ENCODE peak calls at places on chromosomes 16 and 17, in seven cellular contexts. Y is tibial artery, V is K562, E is IMR-90, A is epithelial cell of esophagus, H is GM06990, I is HL-60. M is an unnamed sample.

GRCh38 chr16:67804853-67805542 is 1.4 kb downstream of the RANBP10 start:
- DNase-seq in I (no peak), Y (no peak), E (peak; percentile 34), A (no peak), H (no peak), V (no peak), M (peak; percentile 31)

GRCh38 chr17:42513686-42514085 is 22.4 kb upstream of the NAGLU start:
- DNase-seq in H (no peak), Y (no peak), E (no peak), V (no peak), A (no peak), I (no peak), M (no peak)

GRCh38 chr17:63993368-63993990 is 4.7 kb upstream of the PRR29 start:
- DNase-seq in Y (no peak), A (peak; percentile 23), V (no peak), E (no peak), I (no peak), H (no peak), M (peak; percentile 23)

GRCh38 chr17:55549140-55549539 is 37.9 kb upstream of the SMIM36 start:
- DNase-seq in V (peak; percentile 60), Y (no peak), I (peak; percentile 4), H (no peak), A (peak; percentile 22), E (no peak), M (peak; percentile 53)

GRCh38 chr17:39166437-39167335 is 725 bp upstream of the ARL5C start:
- DNase-seq in A (peak; percentile 42), H (no peak), Y (no peak), I (peak; percentile 47), E (no peak), V (no peak), M (no peak)

GRCh38 chr17:8649157-8650118 is 18.9 kb upstream of the MYH10 start:
- DNase-seq in H (no peak), I (no peak), A (no peak), V (no peak), Y (peak; percentile 90), E (peak; percentile 95), M (no peak)

GRCh38 chr16:20897897-20898296 is 2.3 kb downstream of the DCUN1D3 start:
- DNase-seq in Y (no peak), E (peak; percentile 7), A (no peak), H (no peak), I (no peak), V (no peak), M (no peak)

GRCh38 chr17:68794636-68795503 is 160.3 kb downstream of the ABCA8 start:
- DNase-seq in E (peak; percentile 60), Y (no peak), H (peak; percentile 32), I (no peak), A (peak; percentile 16), V (peak; percentile 7), M (peak; percentile 41)

GRCh38 chr17:28788100-28788499 is 44.3 kb downstream of the TRAF4 start:
- DNase-seq in V (no peak), E (no peak), H (no peak), Y (no peak), A (no peak), I (peak; percentile 69), M (no peak)

GRCh38 chr16:1052791-1053521 is 19.6 kb upstream of the SSTR5 start:
- DNase-seq in V (no peak), I (no peak), E (no peak), H (no peak), Y (no peak), A (no peak), M (no peak)

GRCh38 chr17:4696432-4696796 is 7.5 kb downstream of the PELP1 start:
- DNase-seq in H (peak; percentile 45), I (peak; percentile 31), A (no peak), Y (no peak), E (no peak), V (no peak), M (peak; percentile 70)

GRCh38 chr17:57051886-57052342 is 33.1 kb upstream of the AKAP1 start:
- DNase-seq in I (no peak), A (peak; percentile 65), E (no peak), H (no peak), Y (no peak), V (no peak), M (no peak)

GRCh38 chr17:82317394-82318168 is at the start of gene CD7:
- DNase-seq in A (no peak), E (no peak), V (no peak), I (no peak), H (no peak), Y (no peak), M (no peak)

GRCh38 chr16:1177750-1178149 is 24.8 kb downstream of the CACNA1H start:
- DNase-seq in A (no peak), V (no peak), Y (no peak), I (no peak), H (no peak), E (no peak), M (no peak)

GRCh38 chr16:75380870-75381269 is 52.4 kb downstream of the CFDP1 start:
- DNase-seq in Y (no peak), H (no peak), V (no peak), E (peak; percentile 79), A (no peak), I (no peak), M (no peak)

GRCh38 chr17:76449126-76449525 is 3.8 kb downstream of the UBE2O start:
- DNase-seq in A (no peak), Y (no peak), E (no peak), I (no peak), V (no peak), H (no peak), M (no peak)

GRCh38 chr16:27436065-27436464 is 34.1 kb downstream of the IL21R start:
- DNase-seq in H (no peak), Y (peak; percentile 37), A (no peak), E (no peak), V (no peak), I (no peak), M (no peak)

GRCh38 chr16:79658301-79659001 is 57.9 kb upstream of the MAF start:
- DNase-seq in E (peak; percentile 35), H (no peak), A (peak; percentile 98), I (no peak), V (peak; percentile 50), Y (no peak), M (no peak)

GRCh38 chr17:17313350-17313991 is 10.3 kb downstream of the NT5M start:
- DNase-seq in A (peak; percentile 78), V (peak; percentile 65), Y (peak; percentile 60), E (no peak), I (peak; percentile 56), H (peak; percentile 43), M (peak; percentile 85)

GRCh38 chr17:70093163-70093562 is 18.1 kb downstream of the KCNJ16 start:
- DNase-seq in A (no peak), H (no peak), V (no peak), I (no peak), E (no peak), Y (no peak), M (no peak)

GRCh38 chr17:29155235-29155965 is 24.8 kb downstream of the MYO18A start:
- DNase-seq in A (peak; percentile 88), I (peak; percentile 58), H (no peak), E (peak; percentile 61), Y (no peak), V (peak; percentile 85), M (no peak)

GRCh38 chr17:17036520-17036998 is 5.7 kb upstream of the MPRIP start:
- DNase-seq in V (no peak), I (peak; percentile 71), A (no peak), Y (peak; percentile 94), H (peak; percentile 56), E (no peak), M (peak; percentile 13)

GRCh38 chr17:17325228-17325627 is 22.1 kb downstream of the NT5M start:
- DNase-seq in H (no peak), Y (peak; percentile 52), E (no peak), I (no peak), V (no peak), A (no peak), M (no peak)

GRCh38 chr17:81868674-81869220 is 2.4 kb downstream of the ARHGDIA start:
- DNase-seq in H (no peak), Y (peak; percentile 73), A (peak; percentile 78), V (peak; percentile 89), E (peak; percentile 88), I (peak; percentile 33), M (no peak)

DNA sequence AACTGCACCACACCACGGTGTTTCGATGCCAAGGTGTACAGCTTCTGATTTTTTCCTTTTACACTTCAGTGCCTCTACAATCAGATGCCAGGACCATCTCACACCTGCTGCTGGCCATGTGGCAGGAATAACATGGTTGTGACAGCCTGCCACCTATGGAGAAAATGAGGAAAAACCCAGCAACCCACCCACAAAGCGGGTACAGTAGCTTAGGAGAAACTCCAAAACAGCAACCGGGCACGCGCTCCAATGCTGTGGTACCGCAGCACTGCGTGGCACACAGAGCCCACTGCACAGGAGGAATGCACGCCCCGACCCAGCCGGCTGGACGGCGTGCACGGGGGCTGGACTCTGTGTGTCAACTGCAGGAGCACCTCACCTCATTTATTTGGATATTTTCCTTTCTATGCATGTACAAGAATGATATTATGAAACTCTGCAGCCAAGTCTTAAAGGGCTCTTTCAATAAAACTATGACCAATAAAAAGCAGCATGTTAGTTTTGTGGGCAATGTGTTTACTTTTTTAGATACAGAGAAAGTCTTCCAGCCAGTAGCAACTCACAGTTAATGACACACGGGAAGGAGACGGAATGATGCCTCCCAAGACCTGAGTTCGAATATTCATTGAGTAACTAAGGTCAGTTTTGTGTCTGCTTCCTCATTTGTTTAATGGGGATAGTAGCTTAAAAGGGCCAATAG is 45.9 kb downstream of the MAP1LC3B start:
- DNase-seq in E (peak; percentile 40), H (no peak), A (no peak), Y (no peak), V (no peak), I (no peak), M (no peak)
- TF ChIP-seq CTCF in E (no peak), H (no peak), A (no peak), Y (no peak), V (no peak), I (no peak), M (no peak)

GRCh38 chr16:24681793-24682192 is 47.7 kb upstream of the TNRC6A start:
- DNase-seq in H (no peak), E (peak; percentile 51), V (no peak), I (no peak), Y (no peak), A (peak; percentile 92), M (no peak)
- H3K4me3 ChIP-seq in H (no peak overlapping the region), E (no peak overlapping the region), V (no peak overlapping the region), I (no peak overlapping the region), Y (no peak overlapping the region), A (no peak overlapping the region), M (no peak overlapping the region)

GRCh38 chr17:37039269-37039668 is 90.5 kb downstream of the AATF start:
- DNase-seq in A (no peak), V (no peak), E (no peak), Y (no peak), H (no peak), I (no peak), M (no peak)
- TF ChIP-seq CTCF in A (no peak), V (no peak), E (no peak), Y (no peak), H (no peak), I (no peak), M (no peak)

DNA sequence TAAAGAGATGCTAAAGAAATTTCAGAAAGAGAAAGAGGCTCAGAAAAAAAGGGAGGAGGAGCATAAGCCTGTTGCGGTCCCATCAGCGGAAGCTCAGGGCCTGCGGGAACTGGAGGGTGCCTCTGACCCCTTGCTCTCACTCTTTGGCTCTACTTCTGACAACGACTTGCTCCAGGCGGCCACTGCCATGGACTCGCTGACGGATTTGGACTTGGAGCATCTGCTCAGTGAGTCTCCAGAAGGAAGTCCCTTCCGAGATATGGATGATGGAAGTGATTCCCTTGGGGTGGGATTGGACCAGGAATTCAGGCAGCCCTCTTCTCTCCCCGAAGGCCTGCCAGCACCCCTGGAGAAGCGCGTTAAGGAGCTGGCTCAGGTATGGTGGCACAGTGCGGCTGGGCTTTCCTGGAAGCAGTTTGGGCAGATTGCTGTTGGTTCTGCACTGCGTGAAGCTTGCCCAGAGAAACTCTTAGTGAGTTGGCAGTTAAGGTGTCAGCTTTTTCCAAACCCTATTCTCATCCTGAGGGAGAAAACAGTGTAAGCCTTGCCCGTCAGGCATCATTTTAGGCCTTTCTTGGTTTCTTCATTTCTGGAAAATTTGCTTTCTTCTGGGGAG is 13.6 kb downstream of the UBN1 start:
- DNase-seq in V (no peak), A (no peak), H (no peak), I (no peak), E (no peak), Y (no peak), M (no peak)
- H3K4me3 ChIP-seq in V (no peak overlapping the region), A (no peak overlapping the region), H (no peak overlapping the region), I (no peak overlapping the region), E (no peak overlapping the region), Y (no peak overlapping the region), M (no peak overlapping the region)